ENCODE peak calls at places on chromosome 18, in seven cellular contexts. P is A549, C is K562, X is SK-N-SH, K is suprapubic skin, U is H1, N is ovary. G is an unnamed sample.

GRCh38 chr18:23523429-23524212 is 20.3 kb downstream of the RMC1 start:
- DNase-seq in C (no peak), X (no peak), P (no peak), K (no peak), N (no peak), U (no peak), G (no peak)

GRCh38 chr18:39596216-39596615 is 2030.6 kb upstream of the CELF4 start:
- DNase-seq in N (no peak), K (no peak), X (no peak), P (no peak), U (no peak), C (no peak), G (no peak)

GRCh38 chr18:31217038-31217437 is 54.4 kb upstream of the DSC1 start:
- DNase-seq in C (no peak), P (no peak), K (no peak), U (no peak), N (no peak), X (no peak), G (no peak)

GRCh38 chr18:33817096-33817495 is 239.1 kb downstream of the ASXL3 start:
- DNase-seq in N (no peak), C (no peak), P (no peak), K (no peak), X (no peak), U (peak; percentile 29), G (no peak)

GRCh38 chr18:8272254-8272653 is 337.0 kb upstream of the RAB12 start:
- DNase-seq in X (no peak), P (no peak), U (no peak), N (no peak), K (no peak), C (no peak), G (no peak)

GRCh38 chr18:25235648-25236047 is 116.3 kb downstream of the ZNF521 start:
- DNase-seq in P (no peak), K (no peak), U (no peak), C (no peak), X (no peak), N (no peak), G (no peak)

GRCh38 chr18:34311468-34311867 is 86.8 kb upstream of the NOL4 start:
- DNase-seq in U (no peak), C (no peak), N (no peak), K (no peak), X (no peak), P (no peak), G (no peak)

GRCh38 chr18:45896991-45897390 is 70.1 kb downstream of the EPG5 start:
- DNase-seq in K (no peak), X (no peak), P (no peak), C (no peak), U (no peak), N (no peak), G (no peak)

GRCh38 chr18:79537758-79538157 is 141.8 kb upstream of the CTDP1 start:
- DNase-seq in K (no peak), X (no peak), U (no peak), C (no peak), P (no peak), N (no peak), G (no peak)

GRCh38 chr18:70499218-70499691 is 210.4 kb downstream of the SOCS6 start:
- DNase-seq in U (no peak), C (peak; percentile 5), K (no peak), P (no peak), N (no peak), X (no peak), G (no peak)

GRCh38 chr18:32289480-32290075 is 99.7 kb downstream of the MEP1B start:
- DNase-seq in X (peak; percentile 70), U (no peak), C (peak; percentile 44), P (peak; percentile 58), N (no peak), K (no peak), G (peak; percentile 56)

GRCh38 chr18:8942021-8942908 is 160.2 kb upstream of the NDUFV2 start:
- DNase-seq in X (no peak), C (no peak), U (no peak), K (no peak), N (no peak), P (no peak), G (no peak)

GRCh38 chr18:32349728-32350395 is 120.8 kb downstream of the GAREM1 start:
- DNase-seq in U (no peak), X (no peak), C (no peak), P (peak; percentile 80), K (peak; percentile 73), N (peak; percentile 76), G (peak; percentile 62)

GRCh38 chr18:36212978-36213303 is 25.6 kb downstream of the MOCOS start:
- DNase-seq in N (peak; percentile 37), P (no peak), X (no peak), K (no peak), C (no peak), U (no peak), G (no peak)

GRCh38 chr18:32019251-32019943 is 772 bp downstream of the RNF125 start:
- DNase-seq in U (peak; percentile 9), X (peak; percentile 64), C (peak; percentile 14), P (peak; percentile 9), K (no peak), N (peak; percentile 23), G (peak; percentile 67)

GRCh38 chr18:33146009-33146408 is 294.5 kb downstream of the CCDC178 start:
- DNase-seq in C (no peak), P (no peak), N (no peak), X (no peak), U (no peak), K (no peak), G (no peak)

GRCh38 chr18:40932862-40933261 is 1022.2 kb upstream of the PIK3C3 start:
- DNase-seq in N (no peak), K (no peak), C (no peak), X (no peak), P (no peak), U (no peak), G (no peak)

GRCh38 chr18:35458677-35459441 is 38.9 kb downstream of the INO80C start:
- DNase-seq in K (peak; percentile 68), C (peak; percentile 89), U (peak; percentile 25), P (peak; percentile 79), N (no peak), X (no peak), G (peak; percentile 58)

GRCh38 chr18:77054606-77055428 is 77.8 kb downstream of the MBP start:
- DNase-seq in P (peak; percentile 82), C (peak; percentile 32), K (peak; percentile 87), U (peak; percentile 33), N (peak; percentile 81), X (peak; percentile 69), G (peak; percentile 82)
- TF ChIP-seq EP300 in P (no peak), C (no peak), K (no peak), U (no peak), N (no peak), X (no peak), G (no peak)

DNA sequence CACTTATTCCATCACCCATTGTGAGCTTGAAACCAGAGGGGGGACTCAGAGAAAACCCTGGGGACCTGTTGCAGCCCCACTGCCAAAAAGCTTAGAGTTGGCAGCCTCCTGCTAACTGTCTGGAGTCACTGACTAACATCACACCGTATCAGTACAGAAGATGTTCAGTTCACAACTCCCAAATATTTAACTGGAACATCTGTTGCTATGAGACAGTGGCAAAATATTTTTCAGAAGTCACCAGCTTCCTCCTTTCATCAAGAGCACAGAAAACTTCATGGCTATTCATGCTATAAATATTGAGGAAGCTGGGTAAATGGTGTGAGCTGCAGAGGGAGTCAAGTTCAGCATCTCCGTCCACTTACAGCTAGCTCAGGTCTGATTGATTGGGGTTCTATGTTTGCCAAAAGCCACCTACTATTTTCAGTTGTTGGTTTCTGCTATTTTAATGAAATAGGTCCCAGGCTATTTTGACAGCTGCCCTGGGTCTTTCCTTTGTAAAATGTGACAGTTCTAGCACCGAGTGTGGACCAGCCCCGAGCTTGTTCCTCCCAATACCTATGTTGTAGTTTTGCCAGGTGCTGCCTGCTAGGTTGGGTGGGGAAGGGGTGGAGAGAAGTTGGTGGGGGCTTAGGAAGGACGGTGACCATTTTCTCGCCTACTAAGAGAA is 9.8 kb downstream of the TUBB6 start:
- DNase-seq in P (peak; percentile 33), K (peak; percentile 66), N (no peak), C (peak; percentile 5), X (no peak), U (no peak), G (no peak)
- H3K4me1 ChIP-seq in P (no peaks in the 10 kb centered on the region), K (peaks cover 59% of the 10 kb centered on the region), N (peaks cover 4% of the 10 kb centered on the region), C (peaks cover 7% of the 10 kb centered on the region), X (peaks cover 2% of the 10 kb centered on the region), U (no peaks in the 10 kb centered on the region), G (peaks cover 50% of the 10 kb centered on the region)

GRCh38 chr18:48153641-48154481 is 223.4 kb upstream of the SMAD2 start:
- DNase-seq in P (peak; percentile 9), K (no peak), X (no peak), C (no peak), N (peak; percentile 48), U (no peak), G (no peak)
- TF ChIP-seq EP300 in P (no peak), K (no peak), X (no peak), C (no peak), N (no peak), U (no peak), G (no peak)

GRCh38 chr18:21361297-21361880 is 119.4 kb downstream of the GREB1L start:
- DNase-seq in X (no peak), K (no peak), C (no peak), P (no peak), N (no peak), U (no peak), G (no peak)

GRCh38 chr18:21366896-21367295 is 124.9 kb downstream of the GREB1L start:
- DNase-seq in N (no peak), P (no peak), U (no peak), C (no peak), K (no peak), X (no peak), G (no peak)

GRCh38 chr18:21363411-21363810 is 121.4 kb downstream of the GREB1L start:
- DNase-seq in P (no peak), C (no peak), U (no peak), K (no peak), N (no peak), X (no peak), G (no peak)

GRCh38 chr18:21362921-21363320 is 120.9 kb downstream of the GREB1L start:
- DNase-seq in X (no peak), U (no peak), K (no peak), C (no peak), P (no peak), N (no peak), G (no peak)

DNA sequence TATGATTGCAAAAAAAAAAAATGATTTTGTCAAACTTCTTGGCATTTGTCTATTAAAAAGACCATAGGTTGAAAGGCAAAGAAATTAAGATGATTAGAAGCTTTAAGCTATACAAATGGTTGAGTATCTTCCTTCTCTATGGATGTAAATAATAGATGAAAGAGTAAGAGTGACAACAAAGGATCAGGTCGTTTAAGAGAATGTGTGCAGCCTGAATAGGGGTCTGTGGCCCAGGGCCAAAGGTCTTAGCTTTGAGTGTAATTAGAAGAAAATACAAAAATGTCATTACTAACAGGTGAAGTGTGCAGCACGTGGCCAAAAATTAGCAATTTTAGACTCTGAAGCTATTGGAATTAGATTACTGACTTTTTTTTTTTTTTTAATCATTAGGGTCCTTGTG is 122.4 kb downstream of the GREB1L start:
- DNase-seq in C (no peak), U (no peak), N (no peak), X (no peak), P (no peak), K (no peak), G (no peak)
- H3K4me1 ChIP-seq in C (no peaks in the 10 kb centered on the region), U (no peaks in the 10 kb centered on the region), N (peaks cover 7% of the 10 kb centered on the region), X (no peaks in the 10 kb centered on the region), P (peaks cover 13% of the 10 kb centered on the region), K (no peaks in the 10 kb centered on the region), G (no peaks in the 10 kb centered on the region)

DNA sequence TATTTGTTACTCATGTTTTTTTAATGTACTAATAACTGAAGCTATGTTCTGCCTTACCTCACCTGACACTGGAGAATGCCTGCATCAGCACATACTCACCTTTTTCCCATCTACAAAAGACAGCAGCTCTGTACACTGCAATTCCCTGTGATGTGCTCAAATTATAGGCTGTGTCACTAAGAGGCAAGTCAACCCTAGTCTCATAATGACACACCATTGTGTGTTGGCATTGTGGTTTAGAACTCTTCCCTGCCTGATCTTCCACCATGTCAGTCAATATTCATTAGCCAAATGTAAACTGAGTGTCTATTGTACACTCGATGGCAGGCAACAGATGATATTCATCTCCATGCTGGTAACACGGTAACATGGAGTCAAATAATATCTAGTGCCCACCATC is 332.1 kb upstream of the TCF4 start:
- DNase-seq in P (no peak), U (no peak), N (no peak), C (no peak), X (no peak), K (no peak), G (no peak)
- TF ChIP-seq EP300 in P (no peak), U (no peak), N (no peak), C (no peak), X (no peak), K (no peak), G (no peak)